ENCODE peak calls at places on chromosome 22, in four cellular contexts. V, M, B and K are unnamed samples.

GRCh38 chr22:45284705-45285305 is at the start of gene UPK3A:
- DNase-seq in V (peak; percentile 25), M (peak; percentile 67), B (peak; percentile 80), K (peak; percentile 68)

GRCh38 chr22:17258015-17258827 is 39.0 kb upstream of the ADA2 start:
- DNase-seq in V (peak; percentile 15), M (peak; percentile 63), B (peak; percentile 69), K (peak; percentile 74)

GRCh38 chr22:30204742-30205111 is 41.8 kb downstream of the LIF start:
- DNase-seq in V (no peak), M (no peak), B (no peak), K (no peak)

GRCh38 chr22:33601062-33601461 is 319.2 kb downstream of the LARGE1 start:
- DNase-seq in V (no peak), M (no peak), B (no peak), K (no peak)

GRCh38 chr22:27724706-27725105 is 76.8 kb downstream of the MN1 start:
- DNase-seq in V (no peak), M (no peak), B (no peak), K (no peak)

GRCh38 chr22:48535868-48536690 is 1291.6 kb downstream of the BRD1 start:
- DNase-seq in V (no peak), M (no peak), B (no peak), K (no peak)

GRCh38 chr22:49040111-49040510 is 787.6 kb downstream of the BRD1 start:
- DNase-seq in V (no peak), M (no peak), B (no peak), K (no peak)

GRCh38 chr22:21710156-21710555 is 25.4 kb downstream of the YPEL1 start:
- DNase-seq in V (peak; percentile 20), M (no peak), B (no peak), K (no peak)

GRCh38 chr22:49763696-49764095 is 64.0 kb downstream of the BRD1 start:
- DNase-seq in V (no peak), M (no peak), B (no peak), K (peak; percentile 41)

GRCh38 chr22:30198152-30198845 is 48.3 kb downstream of the LIF start:
- DNase-seq in V (no peak), M (no peak), B (no peak), K (no peak)

GRCh38 chr22:37827056-37827455 is 3.9 kb downstream of the GALR3 start:
- DNase-seq in V (no peak), M (no peak), B (peak; percentile 63), K (no peak)

GRCh38 chr22:17569971-17570511 is 6.7 kb downstream of the SLC25A18 start:
- DNase-seq in V (no peak), M (no peak), B (no peak), K (no peak)

GRCh38 chr22:34966980-34967379 is 99.0 kb upstream of the ISX start:
- DNase-seq in V (no peak), M (no peak), B (no peak), K (no peak)

GRCh38 chr22:37043828-37044538 is 7.6 kb upstream of the KCTD17 start:
- DNase-seq in V (no peak), M (no peak), B (peak; percentile 58), K (peak; percentile 90)

GRCh38 chr22:22866381-22867111 is 21.1 kb upstream of the IGLL5 start:
- DNase-seq in V (no peak), M (no peak), B (no peak), K (no peak)
- H3K27ac ChIP-seq in V (no peak overlapping the region), M (no peak overlapping the region), B (peak overlapping the region; percentile 58), K (peak overlapping the region; percentile 17)

DNA sequence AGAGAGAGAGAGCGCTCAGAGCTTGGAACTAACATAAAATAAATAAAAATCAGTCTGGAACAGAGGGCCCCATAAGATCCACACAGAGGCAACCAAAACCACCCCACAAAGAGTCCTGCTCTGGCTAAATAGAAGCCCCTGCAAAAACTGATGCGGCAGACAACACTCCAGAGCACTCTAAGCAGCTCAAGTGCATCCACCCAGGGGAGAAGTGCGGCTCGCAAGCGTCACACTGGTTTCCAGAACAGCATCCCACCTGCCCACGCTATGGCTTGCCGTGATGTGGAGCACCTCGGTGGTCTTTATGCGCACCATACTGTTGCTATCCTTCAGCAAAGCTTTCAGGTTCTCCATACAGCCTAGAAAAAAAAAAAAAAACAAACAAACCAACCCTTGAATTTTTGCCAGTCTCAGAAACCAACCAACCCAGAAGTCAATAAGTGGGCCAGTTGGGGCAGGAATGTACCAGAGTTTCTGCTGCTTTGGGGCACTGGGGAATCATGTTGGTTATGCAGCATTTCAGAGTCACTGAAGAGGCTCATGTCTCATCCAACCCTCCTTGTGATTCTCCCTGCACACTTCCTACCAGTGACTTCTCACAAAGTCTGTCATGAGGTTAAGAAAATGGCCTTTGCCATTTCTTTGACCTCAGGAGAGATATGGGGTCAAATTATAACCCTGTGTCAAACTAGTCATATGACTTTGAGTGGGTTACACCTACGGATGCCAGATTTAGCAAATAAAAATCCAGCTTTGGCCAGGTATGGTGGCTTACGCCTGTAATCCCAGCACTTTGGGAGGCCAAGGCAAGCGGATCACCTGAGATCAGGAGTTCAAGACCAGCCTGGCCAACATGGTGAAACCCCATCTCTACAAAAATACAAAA is 3.0 kb downstream of the RSPH14 start:
- DNase-seq in V (no peak), M (no peak), B (no peak), K (no peak)
- H3K27ac ChIP-seq in V (peak overlapping the region; percentile 56), M (peak overlapping the region; percentile 55), B (no peak overlapping the region), K (no peak overlapping the region)

GRCh38 chr22:24975125-24975640 is 22.7 kb downstream of the KIAA1671 start:
- DNase-seq in V (no peak), M (no peak), B (no peak), K (no peak)

GRCh38 chr22:24978308-24978707 is 25.8 kb downstream of the KIAA1671 start:
- DNase-seq in V (no peak), M (no peak), B (no peak), K (no peak)

GRCh38 chr22:24975813-24976341 is 23.4 kb downstream of the KIAA1671 start:
- DNase-seq in V (no peak), M (no peak), B (peak; percentile 76), K (no peak)

GRCh38 chr22:24976442-24977218 is 24.1 kb downstream of the KIAA1671 start:
- DNase-seq in V (no peak), M (no peak), B (no peak), K (no peak)

DNA sequence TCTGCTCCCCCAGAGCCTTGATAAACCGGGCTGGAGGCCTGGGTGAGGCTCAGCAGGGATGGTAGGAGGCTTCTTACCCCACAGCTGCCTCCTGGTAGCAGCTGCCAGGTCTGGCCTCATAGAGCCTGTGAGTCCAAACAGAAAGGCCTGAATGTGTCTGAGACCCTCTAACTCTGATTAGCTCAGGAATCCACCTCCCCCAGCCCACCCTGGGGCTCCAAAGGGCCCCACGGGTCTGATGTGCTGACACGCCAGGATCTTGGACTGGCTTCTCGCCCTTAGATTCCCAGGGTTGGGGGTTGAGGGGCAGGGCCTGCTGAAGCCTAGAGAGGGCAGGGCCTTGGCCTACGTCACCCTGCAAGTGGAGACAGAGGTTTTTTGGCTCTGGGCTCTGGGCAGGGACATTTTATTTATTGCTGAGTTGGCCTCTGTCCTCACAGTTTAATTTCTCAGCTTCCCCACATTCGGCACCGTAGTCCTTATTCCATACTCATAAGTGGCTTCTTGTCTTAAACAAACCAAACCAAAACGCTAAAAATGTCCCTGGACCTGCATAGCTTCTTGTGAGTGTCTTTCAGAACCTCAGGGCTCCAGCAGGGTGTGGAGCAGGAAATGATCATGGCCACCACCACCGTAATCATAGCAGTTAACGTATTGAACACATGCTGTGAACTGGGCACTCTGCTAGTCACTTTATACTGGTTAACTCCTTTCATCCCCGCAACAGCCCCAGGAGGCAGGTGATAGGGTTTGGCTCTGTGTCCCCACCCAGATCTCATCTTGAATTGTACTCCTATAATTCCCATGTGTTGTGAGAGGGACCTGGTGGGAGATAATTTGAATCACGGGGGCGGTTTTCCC is 25.1 kb downstream of the KIAA1671 start:
- DNase-seq in V (no peak), M (no peak), B (peak; percentile 65), K (peak; percentile 73)
- H3K27ac ChIP-seq in V (peak overlapping the region; percentile 99), M (no peak overlapping the region), B (peak overlapping the region; percentile 86), K (peak overlapping the region; percentile 81)

GRCh38 chr22:41540006-41540315 is 4.3 kb downstream of the POLR3H start:
- DNase-seq in V (no peak), M (no peak), B (no peak), K (no peak)
- H3K27ac ChIP-seq in V (peak overlapping the region; percentile 47), M (no peak overlapping the region), B (no peak overlapping the region), K (no peak overlapping the region)

DNA sequence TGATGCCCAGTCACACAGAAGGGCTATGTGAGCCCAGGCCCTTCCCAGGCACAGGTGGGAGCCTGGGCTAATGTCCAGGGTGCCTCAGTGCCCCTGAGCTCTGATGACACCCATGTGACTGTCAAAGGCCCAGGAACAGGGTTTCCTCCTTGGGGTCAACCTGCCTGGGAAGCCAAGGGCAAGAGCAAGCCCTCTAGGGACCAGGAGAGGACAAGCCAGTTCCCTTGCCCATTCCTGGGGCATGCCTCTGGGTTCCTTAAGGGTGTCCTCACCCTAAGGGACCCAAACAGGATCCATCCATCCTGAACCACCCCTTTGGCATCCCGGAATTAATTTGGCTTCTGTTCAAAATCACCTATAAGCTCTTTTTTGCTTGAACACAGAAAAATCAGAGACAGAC is 39.0 kb downstream of the PISD start:
- DNase-seq in V (no peak), M (no peak), B (no peak), K (no peak)
- H3K27ac ChIP-seq in V (peak overlapping the region; percentile 59), M (no peak overlapping the region), B (no peak overlapping the region), K (no peak overlapping the region)

DNA sequence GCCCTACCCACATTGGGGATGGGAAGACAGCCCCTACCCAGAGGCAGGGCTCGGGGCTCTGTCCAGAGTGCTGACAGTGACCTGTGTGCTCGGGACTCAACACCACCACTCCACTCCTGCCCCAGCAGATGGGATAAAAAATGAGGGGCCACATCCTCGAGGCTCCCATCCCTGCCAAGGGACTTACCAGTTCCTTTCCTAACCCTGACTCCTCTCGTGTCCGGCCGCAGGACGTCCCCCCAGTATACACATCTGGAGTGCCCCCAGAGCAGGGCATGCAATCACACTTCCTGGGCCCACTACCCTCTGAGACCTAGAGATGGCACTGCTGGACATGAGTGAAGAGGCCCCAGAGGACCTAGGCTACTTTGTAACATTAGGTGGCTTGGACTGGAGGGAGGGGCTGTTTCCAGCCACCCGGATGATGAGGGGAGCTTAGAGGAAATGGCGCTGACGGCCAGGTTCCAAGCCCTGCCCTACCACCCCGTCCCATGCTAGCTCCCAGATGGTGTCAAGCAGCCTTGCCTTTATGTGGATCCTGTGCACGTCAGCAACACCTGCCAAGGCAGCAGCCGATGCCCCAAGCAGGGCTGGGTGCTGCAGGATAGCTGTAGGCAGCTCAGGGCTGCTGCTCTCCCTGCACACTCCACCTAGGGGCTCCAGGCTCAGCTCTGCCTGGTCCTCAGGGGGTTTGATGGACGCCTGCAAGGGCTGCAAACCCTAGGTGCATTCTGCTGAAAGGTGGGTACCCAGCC is 86.6 kb downstream of the DGCR2 start:
- DNase-seq in V (no peak), M (no peak), B (no peak), K (no peak)
- H3K27ac ChIP-seq in V (no peak overlapping the region), M (no peak overlapping the region), B (no peak overlapping the region), K (no peak overlapping the region)

GRCh38 chr22:22888509-22889353 is 1.1 kb downstream of the IGLL5 start:
- DNase-seq in V (no peak), M (peak; percentile 40), B (no peak), K (peak; percentile 28)

GRCh38 chr22:22892096-22893052 is 4.8 kb downstream of the IGLL5 start:
- DNase-seq in V (no peak), M (no peak), B (no peak), K (no peak)

GRCh38 chr22:22887621-22888503 is at the start of gene IGLL5:
- DNase-seq in V (no peak), M (peak; percentile 35), B (no peak), K (no peak)

GRCh38 chr22:22891139-22891621 is 3.6 kb downstream of the IGLL5 start:
- DNase-seq in V (no peak), M (no peak), B (no peak), K (no peak)

GRCh38 chr22:22890085-22890484 is 2.5 kb downstream of the IGLL5 start:
- DNase-seq in V (no peak), M (no peak), B (no peak), K (no peak)
- H3K27ac ChIP-seq in V (no peak overlapping the region), M (no peak overlapping the region), B (no peak overlapping the region), K (no peak overlapping the region)

GRCh38 chr22:39135092-39135896 is 17.2 kb downstream of the CBX7 start:
- DNase-seq in V (no peak), M (no peak), B (peak; percentile 56), K (peak; percentile 55)
- H3K27ac ChIP-seq in V (peak overlapping the region; percentile 77), M (no peak overlapping the region), B (no peak overlapping the region), K (no peak overlapping the region)